ENCODE peak calls at places on chromosome 14, in ten cellular contexts. N, T, A, J, S, B, C, K, P and L are unnamed samples.

GRCh38 chr14:28375295-28375694 is 391.3 kb upstream of the FOXG1 start:
- DNase-seq in N (peak), B (peak), A (no peak), J (peak), P (no peak), T (peak), K (peak), S (no peak), C (no peak), L (peak)

GRCh38 chr14:67357583-67358354 is 1.8 kb downstream of the ATP6V1D start:
- DNase-seq in T (no peak), N (no peak), A (no peak), J (peak), C (no peak), S (no peak), P (no peak), K (no peak), B (no peak), L (peak)

GRCh38 chr14:47389520-47389919 is 285.9 kb downstream of the MDGA2 start:
- DNase-seq in B (no peak), T (no peak), C (no peak), A (no peak), J (no peak), P (no peak), N (no peak), S (no peak), K (peak), L (no peak)

GRCh38 chr14:66642264-66642663 is 134.3 kb downstream of the GPHN start:
- DNase-seq in N (no peak), A (no peak), B (no peak), P (no peak), K (no peak), C (no peak), T (no peak), S (no peak), J (no peak), L (no peak)

GRCh38 chr14:55277972-55278740 is 6.9 kb downstream of the FBXO34 start:
- DNase-seq in S (no peak), J (no peak), N (no peak), K (no peak), T (no peak), B (no peak), P (no peak), C (no peak), A (no peak), L (peak)

GRCh38 chr14:69137456-69138188 is 15.3 kb downstream of the DCAF5 start:
- DNase-seq in J (no peak), S (no peak), C (no peak), P (no peak), T (no peak), N (no peak), K (no peak), B (no peak), A (no peak), L (no peak)

GRCh38 chr14:92121207-92121669 is 268 bp downstream of the NDUFB1 start:
- DNase-seq in B (peak), T (no peak), N (no peak), A (peak), C (peak), P (no peak), S (peak), J (peak), K (peak), L (peak)

GRCh38 chr14:43939836-43940235 is 567.2 kb downstream of the FSCB start:
- DNase-seq in J (no peak), N (no peak), C (peak), B (no peak), P (no peak), A (no peak), S (no peak), T (no peak), K (no peak), L (no peak)

GRCh38 chr14:56087824-56088571 is 30.2 kb upstream of the PELI2 start:
- DNase-seq in J (no peak), A (no peak), N (no peak), T (no peak), K (no peak), B (no peak), S (no peak), P (no peak), C (no peak), L (no peak)

GRCh38 chr14:106039400-106039799 is 513.0 kb downstream of the TMEM121 start:
- DNase-seq in J (no peak), S (peak), N (no peak), C (no peak), B (peak), A (no peak), P (no peak), K (no peak), T (peak), L (no peak)

GRCh38 chr14:99075061-99075460 is 196.9 kb downstream of the BCL11B start:
- DNase-seq in K (no peak), A (no peak), C (no peak), T (no peak), J (no peak), B (no peak), S (no peak), P (no peak), N (no peak), L (no peak)

GRCh38 chr14:51535443-51536044 is 116.2 kb upstream of the FRMD6 start:
- DNase-seq in K (no peak), C (no peak), N (peak), A (no peak), T (no peak), S (no peak), B (no peak), J (no peak), P (no peak), L (no peak)

GRCh38 chr14:74620497-74620921 is 8.5 kb upstream of the LTBP2 start:
- DNase-seq in T (peak), B (peak), J (peak), S (no peak), P (peak), C (no peak), K (no peak), N (peak), A (no peak), L (peak)

GRCh38 chr14:23252420-23253333 is 14.9 kb downstream of the RNF212B start:
- DNase-seq in K (peak), C (no peak), B (no peak), T (no peak), N (peak), P (no peak), A (no peak), J (peak), S (no peak), L (peak)

GRCh38 chr14:103230021-103230420 is 104.0 kb upstream of the EIF5 start:
- DNase-seq in K (no peak), S (no peak), J (no peak), C (no peak), B (no peak), N (no peak), A (no peak), P (no peak), T (no peak), L (no peak)

GRCh38 chr14:75515631-75515999 is 6.7 kb upstream of the BATF start:
- DNase-seq in A (no peak), B (no peak), P (no peak), N (no peak), C (no peak), K (no peak), S (no peak), T (no peak), J (no peak), L (no peak)

GRCh38 chr14:51816031-51816430 is 44.4 kb upstream of the GNG2 start:
- DNase-seq in P (no peak), N (no peak), T (no peak), C (no peak), A (no peak), S (no peak), K (no peak), B (no peak), J (no peak), L (no peak)

GRCh38 chr14:24883571-24883970 is 166.4 kb downstream of the STXBP6 start:
- DNase-seq in K (no peak), P (no peak), C (no peak), B (no peak), J (no peak), T (no peak), A (no peak), S (no peak), N (no peak), L (no peak)

GRCh38 chr14:106287506-106287905 is 761.1 kb downstream of the TMEM121 start:
- DNase-seq in C (no peak), T (no peak), N (no peak), S (no peak), J (no peak), P (no peak), B (no peak), A (no peak), K (no peak), L (no peak)

GRCh38 chr14:104443391-104444158 is 136.0 kb upstream of the C14orf180 start:
- DNase-seq in J (no peak), A (no peak), B (peak), P (no peak), T (no peak), C (no peak), N (no peak), S (no peak), K (peak), L (no peak)

GRCh38 chr14:99378782-99379214 is 101.9 kb downstream of the SETD3 start:
- DNase-seq in C (no peak), A (no peak), B (peak), T (peak), P (no peak), J (peak), K (no peak), N (peak), S (no peak), L (peak)

GRCh38 chr14:64737391-64738305 is 33.4 kb downstream of the PLEKHG3 start:
- DNase-seq in N (no peak), B (no peak), S (peak), T (no peak), P (no peak), J (no peak), K (no peak), C (peak), A (peak), L (no peak)

GRCh38 chr14:91331761-91332447 is 85.7 kb downstream of the CCDC88C start:
- DNase-seq in B (no peak), T (no peak), A (peak), N (no peak), C (peak), J (no peak), P (no peak), S (no peak), K (no peak), L (no peak)

GRCh38 chr14:104224516-104225281 is 86.3 kb downstream of the KIF26A start:
- DNase-seq in T (no peak), C (peak), A (peak), P (no peak), J (no peak), S (no peak), K (peak), B (peak), N (no peak), L (no peak)

GRCh38 chr14:103057372-103058208 is at the start of gene CDC42BPB:
- DNase-seq in K (peak), A (peak), C (peak), B (peak), N (peak), S (peak), T (peak), P (peak), J (peak), L (peak)

GRCh38 chr14:55699131-55700057 is 119.4 kb downstream of the KTN1 start:
- DNase-seq in J (peak), N (peak), B (peak), C (no peak), S (no peak), A (no peak), T (peak), P (no peak), K (no peak), L (peak)

GRCh38 chr14:20682435-20683124 is 1.8 kb upstream of the RNASE4 start:
- DNase-seq in C (peak), B (peak), A (peak), S (peak), P (no peak), K (peak), T (peak), N (peak), J (peak), L (peak)

GRCh38 chr14:29463727-29464370 is 463.8 kb downstream of the PRKD1 start:
- DNase-seq in C (no peak), J (no peak), P (no peak), A (no peak), T (no peak), B (no peak), S (no peak), N (no peak), K (peak), L (peak)
- TF ChIP-seq CTCF in C (no peak), J (no peak), P (no peak), A (no peak), T (no peak), B (no peak), S (no peak), N (no peak), K (peak), L (no peak)

GRCh38 chr14:96938946-96939345 is 141.8 kb downstream of the VRK1 start:
- DNase-seq in S (no peak), T (no peak), J (no peak), K (peak), P (no peak), B (no peak), N (no peak), C (no peak), A (no peak), L (no peak)
- TF ChIP-seq CTCF in S (no peak), T (peak), J (peak), K (peak), P (no peak), B (no peak), N (no peak), C (no peak), A (no peak), L (no peak)

DNA sequence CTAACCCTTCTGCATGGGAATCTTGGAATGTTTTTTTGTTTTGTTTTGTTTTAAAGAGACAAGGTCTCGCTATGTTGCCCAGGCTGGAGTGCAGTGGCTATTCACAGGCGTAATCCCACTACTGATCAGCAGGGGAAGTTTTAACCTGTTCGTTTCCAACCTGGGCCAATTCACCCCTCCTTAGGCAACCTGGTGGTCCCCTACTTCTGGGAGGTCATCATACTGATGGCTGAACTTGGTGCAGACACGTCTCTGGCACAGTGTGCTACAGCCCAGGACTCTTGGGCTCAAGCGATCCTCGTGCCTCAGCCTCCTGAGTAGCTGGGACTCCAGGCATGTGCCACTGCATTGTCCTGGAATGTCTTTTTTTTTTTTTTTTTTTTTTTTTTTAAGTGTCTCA is 48.9 kb upstream of the ISM2 start:
- DNase-seq in C (no peak), K (no peak), B (no peak), A (no peak), N (no peak), P (no peak), J (no peak), T (no peak), S (no peak), L (no peak)
- TF ChIP-seq CTCF in C (no peak), K (peak), B (no peak), A (no peak), N (no peak), P (peak), J (no peak), T (peak), S (no peak), L (peak)

DNA sequence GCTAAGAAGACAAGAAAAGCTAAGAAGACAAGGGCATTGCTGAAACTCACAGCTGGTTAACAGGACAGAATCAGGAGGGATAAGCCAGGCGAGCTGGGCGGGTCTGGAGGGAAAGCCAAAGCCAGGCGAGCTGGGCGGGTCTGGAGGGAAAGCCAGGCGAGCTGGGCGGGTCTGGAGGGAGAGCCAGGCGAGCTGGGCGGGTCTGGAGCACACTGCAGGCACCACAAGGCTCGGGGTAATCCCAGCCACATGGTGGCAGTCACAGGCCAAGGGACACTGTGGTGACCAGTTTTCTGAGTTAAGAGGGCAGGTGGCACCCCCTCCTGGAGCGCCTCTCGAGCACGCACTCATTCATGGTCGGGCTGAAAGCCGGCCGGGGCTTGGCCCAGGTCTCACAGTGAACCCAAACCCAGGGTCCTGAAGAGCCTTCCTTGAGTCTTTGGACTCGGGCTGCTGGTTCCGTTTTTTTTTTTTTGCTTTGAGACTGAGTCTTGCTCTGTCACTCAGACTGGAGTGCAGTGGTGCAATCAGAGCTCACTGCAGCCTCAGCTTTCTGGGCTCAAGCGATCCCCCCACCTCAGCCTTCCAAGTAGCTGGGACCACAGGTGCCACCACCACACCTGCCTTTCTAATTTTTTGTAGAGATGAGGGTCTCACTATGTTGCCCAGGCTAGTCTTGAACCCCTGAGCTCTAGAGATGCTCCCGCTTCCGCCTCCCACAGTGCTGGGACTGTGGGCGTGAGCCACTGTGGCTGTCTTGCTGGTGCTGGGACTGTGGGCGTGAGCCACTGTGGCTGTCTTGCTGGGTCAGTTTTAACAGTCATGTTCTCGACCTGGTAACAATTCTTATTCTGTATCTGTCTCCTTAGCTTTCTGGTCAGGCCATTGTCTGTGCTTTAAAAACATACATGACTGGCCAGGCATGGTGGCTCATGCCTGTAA is 40.2 kb downstream of the HSP90AA1 start:
- DNase-seq in P (no peak), S (peak), T (peak), N (peak), C (peak), J (peak), A (peak), K (peak), B (peak), L (peak)
- TF ChIP-seq CTCF in P (no peak), S (peak), T (peak), N (peak), C (peak), J (peak), A (peak), K (peak), B (peak), L (peak)